ENCODE peak calls at places on chromosomes 2 and 18, in seven cellular contexts. K, V, J, A, S, C and Q are unnamed samples.

GRCh38 chr2:127877626-127878025 is 8.1 kb downstream of the AMMECR1L start:
- DNase-seq in K (no peak), V (no peak), J (no peak), A (no peak), S (no peak), C (no peak), Q (no peak)

GRCh38 chr18:30334781-30335180 is 707.8 kb downstream of the DSC3 start:
- DNase-seq in K (no peak), V (no peak), J (no peak), A (no peak), S (no peak), C (no peak), Q (no peak)

GRCh38 chr2:180607501-180608060 is 372.8 kb upstream of the UBE2E3 start:
- DNase-seq in K (no peak), V (no peak), J (no peak), A (no peak), S (no peak), C (no peak), Q (no peak)

GRCh38 chr18:61531182-61531581 is 198.0 kb downstream of the CDH20 start:
- DNase-seq in K (no peak), V (no peak), J (no peak), A (no peak), S (no peak), C (no peak), Q (no peak)

GRCh38 chr2:69774984-69775982 is 33.3 kb downstream of the ANXA4 start:
- DNase-seq in K (no peak), V (no peak), J (no peak), A (no peak), S (no peak), C (peak; percentile 21), Q (no peak)

GRCh38 chr2:12717988-12718661 is 1.4 kb downstream of the TRIB2 start:
- DNase-seq in K (no peak), V (no peak), J (no peak), A (peak; percentile 39), S (peak; percentile 51), C (peak; percentile 26), Q (no peak)

GRCh38 chr18:3319399-3319798 is 57.5 kb downstream of the MYL12B start:
- DNase-seq in K (no peak), V (no peak), J (no peak), A (no peak), S (no peak), C (peak; percentile 49), Q (no peak)

GRCh38 chr2:176854062-176854461 is 358.5 kb upstream of the HNRNPA3 start:
- DNase-seq in K (no peak), V (no peak), J (no peak), A (no peak), S (no peak), C (no peak), Q (no peak)

GRCh38 chr2:104521247-104521646 is 332.7 kb upstream of the POU3F3 start:
- DNase-seq in K (peak; percentile 38), V (no peak), J (no peak), A (no peak), S (peak; percentile 7), C (no peak), Q (no peak)

GRCh38 chr2:134845719-134846118 is 7.3 kb downstream of the ACMSD start:
- DNase-seq in K (no peak), V (no peak), J (no peak), A (no peak), S (no peak), C (peak; percentile 88), Q (no peak)

GRCh38 chr2:96389728-96390127 is 54.2 kb downstream of the NCAPH start:
- DNase-seq in K (no peak), V (no peak), J (no peak), A (no peak), S (no peak), C (no peak), Q (peak; percentile 8)

GRCh38 chr2:20618468-20618885 is 32.4 kb downstream of the HS1BP3 start:
- DNase-seq in K (no peak), V (peak; percentile 51), J (no peak), A (peak; percentile 25), S (no peak), C (no peak), Q (peak; percentile 79)

GRCh38 chr2:11676640-11677039 is 6.6 kb upstream of the NTSR2 start:
- DNase-seq in K (no peak), V (no peak), J (no peak), A (no peak), S (no peak), C (no peak), Q (peak; percentile 51)

GRCh38 chr2:230067990-230068657 is 600 bp downstream of the SLC16A14 start:
- DNase-seq in K (no peak), V (no peak), J (no peak), A (peak; percentile 52), S (peak; percentile 64), C (peak; percentile 51), Q (peak; percentile 78)

GRCh38 chr18:78871631-78872030 is 108.0 kb upstream of the SALL3 start:
- DNase-seq in K (no peak), V (no peak), J (no peak), A (no peak), S (no peak), C (no peak), Q (no peak)

GRCh38 chr2:64440831-64441230 is 13.1 kb upstream of the LGALSL start:
- DNase-seq in K (no peak), V (no peak), J (no peak), A (no peak), S (no peak), C (no peak), Q (no peak)
- H3K27me3 ChIP-seq in K (no peaks in the 10 kb centered on the region), V (no peaks in the 10 kb centered on the region), J (no peaks in the 10 kb centered on the region), A (no peaks in the 10 kb centered on the region), S (peaks cover 60% of the 10 kb centered on the region), C (peaks cover 13% of the 10 kb centered on the region), Q (no peaks in the 10 kb centered on the region)

GRCh38 chr2:162056796-162057399 is 17.1 kb downstream of the DPP4 start:
- DNase-seq in K (no peak), V (no peak), J (no peak), A (no peak), S (no peak), C (no peak), Q (no peak)
- H3K4me1 ChIP-seq in K (peaks cover 6% of the 10 kb centered on the region), V (no peaks in the 10 kb centered on the region), J (peaks cover 18% of the 10 kb centered on the region), A (no peaks in the 10 kb centered on the region), S (no peaks in the 10 kb centered on the region), C (no peaks in the 10 kb centered on the region), Q (no peaks in the 10 kb centered on the region)

GRCh38 chr2:157792345-157793052 is 83.6 kb downstream of the ACVR1 start:
- DNase-seq in K (no peak), V (no peak), J (no peak), A (no peak), S (no peak), C (peak; percentile 90), Q (no peak)

GRCh38 chr2:157790780-157791179 is 85.3 kb downstream of the ACVR1 start:
- DNase-seq in K (no peak), V (no peak), J (no peak), A (no peak), S (no peak), C (no peak), Q (no peak)

GRCh38 chr2:157789933-157790511 is 86.1 kb downstream of the ACVR1 start:
- DNase-seq in K (no peak), V (peak; percentile 51), J (no peak), A (peak; percentile 75), S (no peak), C (peak; percentile 24), Q (no peak)

GRCh38 chr2:157789161-157789720 is 86.9 kb downstream of the ACVR1 start:
- DNase-seq in K (no peak), V (no peak), J (no peak), A (no peak), S (peak; percentile 45), C (no peak), Q (no peak)

DNA sequence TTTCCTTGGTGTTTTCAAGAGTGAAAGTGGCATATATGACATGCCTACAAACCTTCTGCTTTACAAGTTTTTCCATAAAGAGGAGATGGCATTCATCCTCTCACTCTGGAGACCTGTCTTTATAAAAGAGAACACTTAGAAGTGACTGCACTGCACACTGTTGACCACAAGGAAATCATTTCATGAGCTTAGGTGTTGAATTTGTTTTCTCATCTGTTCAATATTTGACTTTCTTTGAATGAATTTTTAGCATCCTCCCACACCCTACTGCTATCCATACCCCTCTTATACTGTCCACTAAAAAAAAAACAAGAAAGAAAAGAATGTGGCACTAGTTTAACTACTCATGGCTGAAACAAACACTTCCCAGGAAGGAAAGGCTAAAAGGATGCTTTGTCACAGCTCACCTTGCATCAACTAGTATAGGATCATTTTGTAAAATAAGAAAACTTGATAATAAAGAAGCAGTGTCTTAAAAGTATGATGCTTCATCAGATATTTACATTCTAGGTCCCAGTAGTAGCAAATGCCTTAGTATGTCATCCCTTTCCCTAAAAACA is 83.0 kb downstream of the ACVR1 start:
- DNase-seq in K (no peak), V (no peak), J (no peak), A (no peak), S (no peak), C (no peak), Q (no peak)
- TF ChIP-seq CTCF in K (peak; percentile 41), V (no peak), J (peak; percentile 35), A (no peak), S (peak; percentile 26), C (peak; percentile 48), Q (peak; percentile 19)

GRCh38 chr2:63044360-63045327 is 6.0 kb upstream of the OTX1 start:
- DNase-seq in K (no peak), V (no peak), J (no peak), A (no peak), S (no peak), C (no peak), Q (no peak)
- H3K27me3 ChIP-seq in K (peaks cover 46% of the 10 kb centered on the region), V (peaks cover 30% of the 10 kb centered on the region), J (no peaks in the 10 kb centered on the region), A (peaks cover 56% of the 10 kb centered on the region), S (peaks cover 69% of the 10 kb centered on the region), C (peaks cover 27% of the 10 kb centered on the region), Q (peaks cover 62% of the 10 kb centered on the region)